ENCODE peak calls at places on chromosomes 7 and 10, in ten cellular contexts. D, S, E, I, U, C, X, W, V and Z are unnamed samples.

GRCh38 chr7:44388089-44388970 is 62.9 kb upstream of the CAMK2B start:
- DNase-seq in D (no peak), S (no peak), E (no peak), I (no peak), U (no peak), C (no peak), X (no peak), W (no peak), V (no peak), Z (no peak)

GRCh38 chr7:149147072-149147729 is at the start of gene ZNF398:
- DNase-seq in D (peak; percentile 89), S (peak; percentile 96), E (peak; percentile 82), I (peak; percentile 93), U (peak; percentile 79), C (peak; percentile 97), X (peak; percentile 84), W (peak; percentile 91), V (peak; percentile 79), Z (peak; percentile 81)

GRCh38 chr10:6204341-6205191 is 1.8 kb downstream of the PFKFB3 start:
- DNase-seq in D (peak; percentile 93), S (peak; percentile 88), E (peak; percentile 41), I (no peak), U (peak; percentile 96), C (no peak), X (no peak), W (peak; percentile 21), V (peak; percentile 79), Z (peak; percentile 43)

GRCh38 chr7:112383671-112384417 is 66.4 kb upstream of the IFRD1 start:
- DNase-seq in D (no peak), S (no peak), E (no peak), I (no peak), U (peak; percentile 17), C (no peak), X (no peak), W (peak; percentile 57), V (peak; percentile 8), Z (no peak)

GRCh38 chr10:110676016-110676415 is 31.9 kb downstream of the RBM20 start:
- DNase-seq in D (no peak), S (no peak), E (no peak), I (no peak), U (no peak), C (no peak), X (no peak), W (no peak), V (peak; percentile 67), Z (no peak)

GRCh38 chr10:132036887-132037675 is 28.7 kb upstream of the JAKMIP3 start:
- DNase-seq in D (no peak), S (no peak), E (peak; percentile 41), I (no peak), U (peak; percentile 27), C (no peak), X (no peak), W (no peak), V (no peak), Z (peak; percentile 24)

GRCh38 chr7:1546274-1546908 is 9.6 kb downstream of the TMEM184A start:
- DNase-seq in D (peak; percentile 58), S (no peak), E (no peak), I (no peak), U (no peak), C (no peak), X (no peak), W (no peak), V (no peak), Z (peak; percentile 44)

GRCh38 chr7:47483604-47484273 is 98.2 kb downstream of the TNS3 start:
- DNase-seq in D (no peak), S (no peak), E (no peak), I (no peak), U (no peak), C (no peak), X (no peak), W (peak; percentile 58), V (peak; percentile 36), Z (no peak)

GRCh38 chr7:125130173-125130572 is 200.5 kb upstream of the POT1 start:
- DNase-seq in D (no peak), S (no peak), E (no peak), I (no peak), U (no peak), C (no peak), X (no peak), W (no peak), V (no peak), Z (no peak)

GRCh38 chr10:110007171-110007700 is 548 bp upstream of the ADD3 start:
- DNase-seq in D (no peak), S (no peak), E (no peak), I (no peak), U (peak; percentile 34), C (peak; percentile 53), X (no peak), W (no peak), V (peak; percentile 30), Z (no peak)

GRCh38 chr7:99312316-99313203 is 13.1 kb upstream of the ARPC1A start:
- DNase-seq in D (peak; percentile 77), S (no peak), E (peak; percentile 76), I (peak; percentile 77), U (peak; percentile 71), C (peak; percentile 79), X (peak; percentile 69), W (peak; percentile 79), V (peak; percentile 51), Z (peak; percentile 63)

GRCh38 chr7:100477871-100478248 is 1.2 kb downstream of the TSC22D4 start:
- DNase-seq in D (peak; percentile 61), S (peak; percentile 78), E (peak; percentile 34), I (no peak), U (no peak), C (no peak), X (no peak), W (no peak), V (no peak), Z (no peak)

GRCh38 chr10:71713135-71714040 is 6.2 kb downstream of the C10orf105 start:
- DNase-seq in D (peak; percentile 89), S (peak; percentile 86), E (no peak), I (no peak), U (peak; percentile 88), C (no peak), X (peak; percentile 32), W (peak; percentile 93), V (peak; percentile 92), Z (no peak)

GRCh38 chr10:21327239-21327993 is 198.1 kb downstream of the SKIDA1 start:
- DNase-seq in D (no peak), S (no peak), E (no peak), I (no peak), U (no peak), C (no peak), X (no peak), W (no peak), V (no peak), Z (no peak)

GRCh38 chr7:132410385-132410784 is 165.9 kb downstream of the PLXNA4 start:
- DNase-seq in D (no peak), S (no peak), E (no peak), I (no peak), U (no peak), C (no peak), X (no peak), W (peak; percentile 48), V (peak; percentile 56), Z (no peak)

GRCh38 chr7:35035511-35035921 is 1.8 kb downstream of the DPY19L1 start:
- DNase-seq in D (no peak), S (no peak), E (no peak), I (peak; percentile 37), U (peak; percentile 58), C (peak; percentile 44), X (no peak), W (peak; percentile 16), V (peak; percentile 32), Z (no peak)
- TF ChIP-seq CTCF in D (no peak), S (no peak), E (no peak), I (peak; percentile 37), U (peak; percentile 22), C (peak; percentile 49), X (peak; percentile 20), W (no peak), V (no peak), Z (no peak)

GRCh38 chr7:150560486-150560885 is 6.7 kb upstream of the GIMAP4 start:
- DNase-seq in D (no peak), S (no peak), E (no peak), I (no peak), U (no peak), C (no peak), X (no peak), W (no peak), V (no peak), Z (no peak)
- TF ChIP-seq CTCF in D (no peak), S (no peak), E (no peak), I (no peak), U (no peak), C (no peak), X (no peak), W (no peak), V (no peak), Z (no peak)

GRCh38 chr10:48309711-48310226 is 3.3 kb downstream of the MAPK8 start:
- DNase-seq in D (no peak), S (no peak), E (no peak), I (peak; percentile 44), U (peak; percentile 65), C (no peak), X (no peak), W (peak; percentile 18), V (peak; percentile 69), Z (no peak)
- TF ChIP-seq CTCF in D (peak; percentile 24), S (no peak), E (no peak), I (no peak), U (peak; percentile 33), C (peak; percentile 29), X (peak; percentile 50), W (peak; percentile 21), V (peak; percentile 21), Z (no peak)

GRCh38 chr10:123270221-123270620 is 116.0 kb downstream of the BUB3 start:
- DNase-seq in D (no peak), S (no peak), E (no peak), I (no peak), U (no peak), C (no peak), X (no peak), W (peak; percentile 12), V (peak; percentile 58), Z (no peak)

GRCh38 chr10:123270806-123271205 is 116.6 kb downstream of the BUB3 start:
- DNase-seq in D (no peak), S (no peak), E (no peak), I (no peak), U (no peak), C (no peak), X (no peak), W (no peak), V (no peak), Z (no peak)

GRCh38 chr10:123274513-123275182 is 120.4 kb downstream of the BUB3 start:
- DNase-seq in D (no peak), S (no peak), E (no peak), I (no peak), U (no peak), C (no peak), X (no peak), W (no peak), V (no peak), Z (no peak)

GRCh38 chr10:123269675-123270074 is 115.5 kb downstream of the BUB3 start:
- DNase-seq in D (no peak), S (no peak), E (no peak), I (no peak), U (no peak), C (no peak), X (no peak), W (no peak), V (no peak), Z (no peak)

DNA sequence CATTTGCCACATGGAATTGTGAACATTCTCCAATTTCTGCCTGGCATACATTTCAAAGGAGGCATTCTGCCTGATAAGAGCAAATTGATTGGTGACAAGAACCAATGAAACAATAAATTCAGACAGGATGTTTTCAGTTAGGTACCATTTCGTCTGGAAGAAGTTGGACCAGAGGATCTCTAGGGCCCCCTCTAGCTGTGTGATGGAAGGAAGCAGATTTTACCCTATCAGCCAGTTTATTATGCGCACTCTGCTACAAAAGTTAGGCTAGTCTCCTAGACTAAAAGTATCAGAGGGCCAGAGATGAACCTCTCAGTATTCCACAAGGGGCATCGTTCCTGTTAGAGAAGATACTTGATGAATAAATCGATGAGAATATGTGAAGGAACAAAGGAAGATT is 118.0 kb downstream of the BUB3 start:
- DNase-seq in D (no peak), S (no peak), E (no peak), I (no peak), U (no peak), C (peak; percentile 11), X (no peak), W (peak; percentile 7), V (no peak), Z (no peak)
- TF ChIP-seq CTCF in D (no peak), S (no peak), E (no peak), I (no peak), U (no peak), C (peak; percentile 37), X (no peak), W (peak; percentile 18), V (no peak), Z (no peak)